ENCODE peak calls at places on chromosomes 5 and 9, in eight cellular contexts. One of them, this sample, is unnamed.

GRCh38 chr9:13034696-13035006 is 244.8 kb downstream of the MPDZ start:
- DNase-seq in activated CD4-positive, CD25-positive, alpha-beta regulatory T cell treated with anti-CD3 and anti-CD28 coated beads, Interleukin-2, amount 50 U/mL, for 72 hours: no peak
- DNase-seq in neural progenitor cell: no peak
- DNase-seq in foreskin fibroblast: no peak
- DNase-seq in stimulated activated CD8-positive, alpha-beta memory T cell treated with anti-CD3 and anti-CD28 coated beads, Interleukin-4, amount 100 ng/mL, for 24 hours: no peak
- DNase-seq in tibial nerve: no peak
- DNase-seq in NCI-H82: peak
- DNase-seq in GM23248: no peak
- DNase-seq in this sample: no peak

GRCh38 chr5:171419663-171420428 is 399 bp downstream of the FGF18 start:
- DNase-seq in activated CD4-positive, CD25-positive, alpha-beta regulatory T cell treated with anti-CD3 and anti-CD28 coated beads, Interleukin-2, amount 50 U/mL, for 72 hours: peak
- DNase-seq in neural progenitor cell: peak
- DNase-seq in foreskin fibroblast: peak
- DNase-seq in stimulated activated CD8-positive, alpha-beta memory T cell treated with anti-CD3 and anti-CD28 coated beads, Interleukin-4, amount 100 ng/mL, for 24 hours: peak
- DNase-seq in tibial nerve: no peak
- DNase-seq in NCI-H82: peak
- DNase-seq in GM23248: peak
- DNase-seq in this sample: peak

GRCh38 chr5:33235304-33235703 is 205.5 kb upstream of the TARS1 start:
- DNase-seq in activated CD4-positive, CD25-positive, alpha-beta regulatory T cell treated with anti-CD3 and anti-CD28 coated beads, Interleukin-2, amount 50 U/mL, for 72 hours: no peak
- DNase-seq in neural progenitor cell: no peak
- DNase-seq in foreskin fibroblast: no peak
- DNase-seq in stimulated activated CD8-positive, alpha-beta memory T cell treated with anti-CD3 and anti-CD28 coated beads, Interleukin-4, amount 100 ng/mL, for 24 hours: no peak
- DNase-seq in tibial nerve: no peak
- DNase-seq in NCI-H82: no peak
- DNase-seq in GM23248: no peak
- DNase-seq in this sample: no peak

GRCh38 chr9:70578720-70579119 is 164.3 kb upstream of the KLF9 start:
- DNase-seq in activated CD4-positive, CD25-positive, alpha-beta regulatory T cell treated with anti-CD3 and anti-CD28 coated beads, Interleukin-2, amount 50 U/mL, for 72 hours: no peak
- DNase-seq in neural progenitor cell: no peak
- DNase-seq in foreskin fibroblast: no peak
- DNase-seq in stimulated activated CD8-positive, alpha-beta memory T cell treated with anti-CD3 and anti-CD28 coated beads, Interleukin-4, amount 100 ng/mL, for 24 hours: no peak
- DNase-seq in tibial nerve: no peak
- DNase-seq in NCI-H82: no peak
- DNase-seq in GM23248: no peak
- DNase-seq in this sample: no peak

GRCh38 chr5:131795879-131796792 is 681 bp downstream of the FNIP1 start:
- DNase-seq in activated CD4-positive, CD25-positive, alpha-beta regulatory T cell treated with anti-CD3 and anti-CD28 coated beads, Interleukin-2, amount 50 U/mL, for 72 hours: peak
- DNase-seq in neural progenitor cell: peak
- DNase-seq in foreskin fibroblast: peak
- DNase-seq in stimulated activated CD8-positive, alpha-beta memory T cell treated with anti-CD3 and anti-CD28 coated beads, Interleukin-4, amount 100 ng/mL, for 24 hours: peak
- DNase-seq in tibial nerve: peak
- DNase-seq in NCI-H82: peak
- DNase-seq in GM23248: peak
- DNase-seq in this sample: peak

GRCh38 chr5:180375955-180376354 is 22.8 kb upstream of the GFPT2 start:
- DNase-seq in activated CD4-positive, CD25-positive, alpha-beta regulatory T cell treated with anti-CD3 and anti-CD28 coated beads, Interleukin-2, amount 50 U/mL, for 72 hours: no peak
- DNase-seq in neural progenitor cell: no peak
- DNase-seq in foreskin fibroblast: no peak
- DNase-seq in stimulated activated CD8-positive, alpha-beta memory T cell treated with anti-CD3 and anti-CD28 coated beads, Interleukin-4, amount 100 ng/mL, for 24 hours: no peak
- DNase-seq in tibial nerve: no peak
- DNase-seq in NCI-H82: no peak
- DNase-seq in GM23248: no peak
- DNase-seq in this sample: no peak

GRCh38 chr9:108786756-108787663 is 68.8 kb downstream of the ACTL7B start:
- DNase-seq in activated CD4-positive, CD25-positive, alpha-beta regulatory T cell treated with anti-CD3 and anti-CD28 coated beads, Interleukin-2, amount 50 U/mL, for 72 hours: no peak
- DNase-seq in neural progenitor cell: peak
- DNase-seq in foreskin fibroblast: no peak
- DNase-seq in stimulated activated CD8-positive, alpha-beta memory T cell treated with anti-CD3 and anti-CD28 coated beads, Interleukin-4, amount 100 ng/mL, for 24 hours: no peak
- DNase-seq in tibial nerve: no peak
- DNase-seq in NCI-H82: peak
- DNase-seq in GM23248: peak
- DNase-seq in this sample: peak

GRCh38 chr9:111876179-111876578 is 20.4 kb upstream of the UGCG start:
- DNase-seq in activated CD4-positive, CD25-positive, alpha-beta regulatory T cell treated with anti-CD3 and anti-CD28 coated beads, Interleukin-2, amount 50 U/mL, for 72 hours: no peak
- DNase-seq in neural progenitor cell: no peak
- DNase-seq in foreskin fibroblast: no peak
- DNase-seq in stimulated activated CD8-positive, alpha-beta memory T cell treated with anti-CD3 and anti-CD28 coated beads, Interleukin-4, amount 100 ng/mL, for 24 hours: no peak
- DNase-seq in tibial nerve: no peak
- DNase-seq in NCI-H82: no peak
- DNase-seq in GM23248: no peak
- DNase-seq in this sample: no peak

GRCh38 chr5:61850696-61851095 is 455.3 kb upstream of the KIF2A start:
- DNase-seq in activated CD4-positive, CD25-positive, alpha-beta regulatory T cell treated with anti-CD3 and anti-CD28 coated beads, Interleukin-2, amount 50 U/mL, for 72 hours: no peak
- DNase-seq in neural progenitor cell: no peak
- DNase-seq in foreskin fibroblast: no peak
- DNase-seq in stimulated activated CD8-positive, alpha-beta memory T cell treated with anti-CD3 and anti-CD28 coated beads, Interleukin-4, amount 100 ng/mL, for 24 hours: no peak
- DNase-seq in tibial nerve: no peak
- DNase-seq in NCI-H82: no peak
- DNase-seq in GM23248: no peak
- DNase-seq in this sample: no peak

GRCh38 chr5:179323026-179323571 is 22.2 kb downstream of the ADAMTS2 start:
- DNase-seq in activated CD4-positive, CD25-positive, alpha-beta regulatory T cell treated with anti-CD3 and anti-CD28 coated beads, Interleukin-2, amount 50 U/mL, for 72 hours: no peak
- DNase-seq in neural progenitor cell: no peak
- DNase-seq in foreskin fibroblast: no peak
- DNase-seq in stimulated activated CD8-positive, alpha-beta memory T cell treated with anti-CD3 and anti-CD28 coated beads, Interleukin-4, amount 100 ng/mL, for 24 hours: no peak
- DNase-seq in tibial nerve: peak
- DNase-seq in NCI-H82: no peak
- DNase-seq in GM23248: no peak
- DNase-seq in this sample: no peak

GRCh38 chr5:173188280-173188679 is 43.9 kb downstream of the BNIP1 start:
- DNase-seq in activated CD4-positive, CD25-positive, alpha-beta regulatory T cell treated with anti-CD3 and anti-CD28 coated beads, Interleukin-2, amount 50 U/mL, for 72 hours: no peak
- DNase-seq in neural progenitor cell: no peak
- DNase-seq in foreskin fibroblast: no peak
- DNase-seq in stimulated activated CD8-positive, alpha-beta memory T cell treated with anti-CD3 and anti-CD28 coated beads, Interleukin-4, amount 100 ng/mL, for 24 hours: no peak
- DNase-seq in tibial nerve: no peak
- DNase-seq in NCI-H82: no peak
- DNase-seq in GM23248: no peak
- DNase-seq in this sample: no peak

GRCh38 chr5:98742395-98743073 is 30.9 kb upstream of the RGMB start:
- DNase-seq in activated CD4-positive, CD25-positive, alpha-beta regulatory T cell treated with anti-CD3 and anti-CD28 coated beads, Interleukin-2, amount 50 U/mL, for 72 hours: no peak
- DNase-seq in neural progenitor cell: peak
- DNase-seq in foreskin fibroblast: no peak
- DNase-seq in stimulated activated CD8-positive, alpha-beta memory T cell treated with anti-CD3 and anti-CD28 coated beads, Interleukin-4, amount 100 ng/mL, for 24 hours: no peak
- DNase-seq in tibial nerve: no peak
- DNase-seq in NCI-H82: peak
- DNase-seq in GM23248: no peak
- DNase-seq in this sample: peak

GRCh38 chr5:79795764-79796398 is 106.2 kb downstream of the CMYA5 start:
- DNase-seq in activated CD4-positive, CD25-positive, alpha-beta regulatory T cell treated with anti-CD3 and anti-CD28 coated beads, Interleukin-2, amount 50 U/mL, for 72 hours: no peak
- DNase-seq in neural progenitor cell: no peak
- DNase-seq in foreskin fibroblast: no peak
- DNase-seq in stimulated activated CD8-positive, alpha-beta memory T cell treated with anti-CD3 and anti-CD28 coated beads, Interleukin-4, amount 100 ng/mL, for 24 hours: no peak
- DNase-seq in tibial nerve: no peak
- DNase-seq in NCI-H82: no peak
- DNase-seq in GM23248: peak
- DNase-seq in this sample: peak

GRCh38 chr9:135830496-135830895 is 76.8 kb downstream of the CAMSAP1 start:
- DNase-seq in activated CD4-positive, CD25-positive, alpha-beta regulatory T cell treated with anti-CD3 and anti-CD28 coated beads, Interleukin-2, amount 50 U/mL, for 72 hours: no peak
- DNase-seq in neural progenitor cell: no peak
- DNase-seq in foreskin fibroblast: peak
- DNase-seq in stimulated activated CD8-positive, alpha-beta memory T cell treated with anti-CD3 and anti-CD28 coated beads, Interleukin-4, amount 100 ng/mL, for 24 hours: no peak
- DNase-seq in tibial nerve: no peak
- DNase-seq in NCI-H82: no peak
- DNase-seq in GM23248: no peak
- DNase-seq in this sample: no peak

GRCh38 chr9:19497276-19497675 is 88.5 kb downstream of the ACER2 start:
- DNase-seq in activated CD4-positive, CD25-positive, alpha-beta regulatory T cell treated with anti-CD3 and anti-CD28 coated beads, Interleukin-2, amount 50 U/mL, for 72 hours: no peak
- DNase-seq in neural progenitor cell: no peak
- DNase-seq in foreskin fibroblast: no peak
- DNase-seq in stimulated activated CD8-positive, alpha-beta memory T cell treated with anti-CD3 and anti-CD28 coated beads, Interleukin-4, amount 100 ng/mL, for 24 hours: no peak
- DNase-seq in tibial nerve: no peak
- DNase-seq in NCI-H82: no peak
- DNase-seq in GM23248: no peak
- DNase-seq in this sample: no peak

GRCh38 chr5:502325-503079 is 21.7 kb downstream of the SLC9A3 start:
- DNase-seq in activated CD4-positive, CD25-positive, alpha-beta regulatory T cell treated with anti-CD3 and anti-CD28 coated beads, Interleukin-2, amount 50 U/mL, for 72 hours: no peak
- DNase-seq in neural progenitor cell: no peak
- DNase-seq in foreskin fibroblast: no peak
- DNase-seq in stimulated activated CD8-positive, alpha-beta memory T cell treated with anti-CD3 and anti-CD28 coated beads, Interleukin-4, amount 100 ng/mL, for 24 hours: no peak
- DNase-seq in tibial nerve: no peak
- DNase-seq in NCI-H82: peak
- DNase-seq in GM23248: peak
- DNase-seq in this sample: no peak

GRCh38 chr9:114281421-114282103 is 41.3 kb upstream of the ORM1 start:
- DNase-seq in activated CD4-positive, CD25-positive, alpha-beta regulatory T cell treated with anti-CD3 and anti-CD28 coated beads, Interleukin-2, amount 50 U/mL, for 72 hours: no peak
- DNase-seq in neural progenitor cell: no peak
- DNase-seq in foreskin fibroblast: peak
- DNase-seq in stimulated activated CD8-positive, alpha-beta memory T cell treated with anti-CD3 and anti-CD28 coated beads, Interleukin-4, amount 100 ng/mL, for 24 hours: no peak
- DNase-seq in tibial nerve: no peak
- DNase-seq in NCI-H82: peak
- DNase-seq in GM23248: peak
- DNase-seq in this sample: peak

GRCh38 chr5:88675758-88676636 is 207.0 kb downstream of the MEF2C start:
- DNase-seq in activated CD4-positive, CD25-positive, alpha-beta regulatory T cell treated with anti-CD3 and anti-CD28 coated beads, Interleukin-2, amount 50 U/mL, for 72 hours: no peak
- DNase-seq in neural progenitor cell: peak
- DNase-seq in foreskin fibroblast: peak
- DNase-seq in stimulated activated CD8-positive, alpha-beta memory T cell treated with anti-CD3 and anti-CD28 coated beads, Interleukin-4, amount 100 ng/mL, for 24 hours: no peak
- DNase-seq in tibial nerve: no peak
- DNase-seq in NCI-H82: peak
- DNase-seq in GM23248: peak
- DNase-seq in this sample: peak

GRCh38 chr5:9774472-9775079 is 144.4 kb upstream of the TAS2R1 start:
- DNase-seq in activated CD4-positive, CD25-positive, alpha-beta regulatory T cell treated with anti-CD3 and anti-CD28 coated beads, Interleukin-2, amount 50 U/mL, for 72 hours: no peak
- DNase-seq in neural progenitor cell: peak
- DNase-seq in foreskin fibroblast: peak
- DNase-seq in stimulated activated CD8-positive, alpha-beta memory T cell treated with anti-CD3 and anti-CD28 coated beads, Interleukin-4, amount 100 ng/mL, for 24 hours: no peak
- DNase-seq in tibial nerve: no peak
- DNase-seq in NCI-H82: peak
- DNase-seq in GM23248: peak
- DNase-seq in this sample: peak

GRCh38 chr5:172854451-172854871 is 20.4 kb downstream of the ERGIC1 start:
- DNase-seq in activated CD4-positive, CD25-positive, alpha-beta regulatory T cell treated with anti-CD3 and anti-CD28 coated beads, Interleukin-2, amount 50 U/mL, for 72 hours: no peak
- DNase-seq in neural progenitor cell: no peak
- DNase-seq in foreskin fibroblast: no peak
- DNase-seq in stimulated activated CD8-positive, alpha-beta memory T cell treated with anti-CD3 and anti-CD28 coated beads, Interleukin-4, amount 100 ng/mL, for 24 hours: no peak
- DNase-seq in tibial nerve: peak
- DNase-seq in NCI-H82: no peak
- DNase-seq in GM23248: peak
- DNase-seq in this sample: no peak

GRCh38 chr9:95924955-95925354 is 49.5 kb downstream of the ERCC6L2 start:
- DNase-seq in activated CD4-positive, CD25-positive, alpha-beta regulatory T cell treated with anti-CD3 and anti-CD28 coated beads, Interleukin-2, amount 50 U/mL, for 72 hours: no peak
- DNase-seq in neural progenitor cell: no peak
- DNase-seq in foreskin fibroblast: no peak
- DNase-seq in stimulated activated CD8-positive, alpha-beta memory T cell treated with anti-CD3 and anti-CD28 coated beads, Interleukin-4, amount 100 ng/mL, for 24 hours: no peak
- DNase-seq in tibial nerve: no peak
- DNase-seq in NCI-H82: no peak
- DNase-seq in GM23248: no peak
- DNase-seq in this sample: no peak

GRCh38 chr5:164422400-164422799 is 917.0 kb downstream of the MAT2B start:
- DNase-seq in activated CD4-positive, CD25-positive, alpha-beta regulatory T cell treated with anti-CD3 and anti-CD28 coated beads, Interleukin-2, amount 50 U/mL, for 72 hours: no peak
- DNase-seq in neural progenitor cell: peak
- DNase-seq in foreskin fibroblast: no peak
- DNase-seq in stimulated activated CD8-positive, alpha-beta memory T cell treated with anti-CD3 and anti-CD28 coated beads, Interleukin-4, amount 100 ng/mL, for 24 hours: no peak
- DNase-seq in tibial nerve: no peak
- DNase-seq in NCI-H82: no peak
- DNase-seq in GM23248: peak
- DNase-seq in this sample: peak

GRCh38 chr5:15734058-15734457 is 234.1 kb downstream of the FBXL7 start:
- DNase-seq in activated CD4-positive, CD25-positive, alpha-beta regulatory T cell treated with anti-CD3 and anti-CD28 coated beads, Interleukin-2, amount 50 U/mL, for 72 hours: no peak
- DNase-seq in neural progenitor cell: peak
- DNase-seq in foreskin fibroblast: no peak
- DNase-seq in stimulated activated CD8-positive, alpha-beta memory T cell treated with anti-CD3 and anti-CD28 coated beads, Interleukin-4, amount 100 ng/mL, for 24 hours: no peak
- DNase-seq in tibial nerve: no peak
- DNase-seq in NCI-H82: no peak
- DNase-seq in GM23248: no peak
- DNase-seq in this sample: no peak

GRCh38 chr9:106467113-106467846 is 395.7 kb upstream of the ZNF462 start:
- DNase-seq in activated CD4-positive, CD25-positive, alpha-beta regulatory T cell treated with anti-CD3 and anti-CD28 coated beads, Interleukin-2, amount 50 U/mL, for 72 hours: no peak
- DNase-seq in neural progenitor cell: peak
- DNase-seq in foreskin fibroblast: no peak
- DNase-seq in stimulated activated CD8-positive, alpha-beta memory T cell treated with anti-CD3 and anti-CD28 coated beads, Interleukin-4, amount 100 ng/mL, for 24 hours: no peak
- DNase-seq in tibial nerve: no peak
- DNase-seq in NCI-H82: no peak
- DNase-seq in GM23248: no peak
- DNase-seq in this sample: no peak

GRCh38 chr5:42500003-42500599 is 76.9 kb downstream of the GHR start:
- DNase-seq in activated CD4-positive, CD25-positive, alpha-beta regulatory T cell treated with anti-CD3 and anti-CD28 coated beads, Interleukin-2, amount 50 U/mL, for 72 hours: no peak
- DNase-seq in neural progenitor cell: no peak
- DNase-seq in foreskin fibroblast: no peak
- DNase-seq in stimulated activated CD8-positive, alpha-beta memory T cell treated with anti-CD3 and anti-CD28 coated beads, Interleukin-4, amount 100 ng/mL, for 24 hours: no peak
- DNase-seq in tibial nerve: no peak
- DNase-seq in NCI-H82: no peak
- DNase-seq in GM23248: no peak
- DNase-seq in this sample: no peak

GRCh38 chr5:103259705-103260355 is 1.3 kb downstream of the MACIR start:
- DNase-seq in activated CD4-positive, CD25-positive, alpha-beta regulatory T cell treated with anti-CD3 and anti-CD28 coated beads, Interleukin-2, amount 50 U/mL, for 72 hours: no peak
- DNase-seq in neural progenitor cell: peak
- DNase-seq in foreskin fibroblast: peak
- DNase-seq in stimulated activated CD8-positive, alpha-beta memory T cell treated with anti-CD3 and anti-CD28 coated beads, Interleukin-4, amount 100 ng/mL, for 24 hours: no peak
- DNase-seq in tibial nerve: no peak
- DNase-seq in NCI-H82: peak
- DNase-seq in GM23248: peak
- DNase-seq in this sample: peak

GRCh38 chr5:103674321-103674720 is 111.7 kb upstream of the NUDT12 start:
- DNase-seq in activated CD4-positive, CD25-positive, alpha-beta regulatory T cell treated with anti-CD3 and anti-CD28 coated beads, Interleukin-2, amount 50 U/mL, for 72 hours: no peak
- DNase-seq in neural progenitor cell: no peak
- DNase-seq in foreskin fibroblast: no peak
- DNase-seq in stimulated activated CD8-positive, alpha-beta memory T cell treated with anti-CD3 and anti-CD28 coated beads, Interleukin-4, amount 100 ng/mL, for 24 hours: no peak
- DNase-seq in tibial nerve: no peak
- DNase-seq in NCI-H82: no peak
- DNase-seq in GM23248: no peak
- DNase-seq in this sample: no peak

GRCh38 chr9:105333811-105334210 is 89.4 kb downstream of the SLC44A1 start:
- DNase-seq in activated CD4-positive, CD25-positive, alpha-beta regulatory T cell treated with anti-CD3 and anti-CD28 coated beads, Interleukin-2, amount 50 U/mL, for 72 hours: no peak
- DNase-seq in neural progenitor cell: no peak
- DNase-seq in foreskin fibroblast: peak
- DNase-seq in stimulated activated CD8-positive, alpha-beta memory T cell treated with anti-CD3 and anti-CD28 coated beads, Interleukin-4, amount 100 ng/mL, for 24 hours: no peak
- DNase-seq in tibial nerve: no peak
- DNase-seq in NCI-H82: no peak
- DNase-seq in GM23248: peak
- DNase-seq in this sample: no peak

GRCh38 chr9:36597412-36598178 is 24.9 kb downstream of the MELK start:
- DNase-seq in activated CD4-positive, CD25-positive, alpha-beta regulatory T cell treated with anti-CD3 and anti-CD28 coated beads, Interleukin-2, amount 50 U/mL, for 72 hours: no peak
- DNase-seq in neural progenitor cell: peak
- DNase-seq in foreskin fibroblast: peak
- DNase-seq in stimulated activated CD8-positive, alpha-beta memory T cell treated with anti-CD3 and anti-CD28 coated beads, Interleukin-4, amount 100 ng/mL, for 24 hours: no peak
- DNase-seq in tibial nerve: no peak
- DNase-seq in NCI-H82: peak
- DNase-seq in GM23248: peak
- DNase-seq in this sample: peak

GRCh38 chr5:6190838-6191237 is 187.5 kb downstream of the MED10 start:
- DNase-seq in activated CD4-positive, CD25-positive, alpha-beta regulatory T cell treated with anti-CD3 and anti-CD28 coated beads, Interleukin-2, amount 50 U/mL, for 72 hours: no peak
- DNase-seq in neural progenitor cell: no peak
- DNase-seq in foreskin fibroblast: no peak
- DNase-seq in stimulated activated CD8-positive, alpha-beta memory T cell treated with anti-CD3 and anti-CD28 coated beads, Interleukin-4, amount 100 ng/mL, for 24 hours: no peak
- DNase-seq in tibial nerve: no peak
- DNase-seq in NCI-H82: no peak
- DNase-seq in GM23248: no peak
- DNase-seq in this sample: no peak

GRCh38 chr9:121888438-121888775 is 204.7 kb downstream of the TTLL11 start:
- DNase-seq in activated CD4-positive, CD25-positive, alpha-beta regulatory T cell treated with anti-CD3 and anti-CD28 coated beads, Interleukin-2, amount 50 U/mL, for 72 hours: no peak
- DNase-seq in neural progenitor cell: no peak
- DNase-seq in foreskin fibroblast: peak
- DNase-seq in stimulated activated CD8-positive, alpha-beta memory T cell treated with anti-CD3 and anti-CD28 coated beads, Interleukin-4, amount 100 ng/mL, for 24 hours: no peak
- DNase-seq in tibial nerve: no peak
- DNase-seq in NCI-H82: no peak
- DNase-seq in GM23248: peak
- DNase-seq in this sample: peak

GRCh38 chr9:128558431-128559310 is 6.3 kb downstream of the SPTAN1 start:
- DNase-seq in activated CD4-positive, CD25-positive, alpha-beta regulatory T cell treated with anti-CD3 and anti-CD28 coated beads, Interleukin-2, amount 50 U/mL, for 72 hours: no peak
- DNase-seq in neural progenitor cell: peak
- DNase-seq in foreskin fibroblast: peak
- DNase-seq in stimulated activated CD8-positive, alpha-beta memory T cell treated with anti-CD3 and anti-CD28 coated beads, Interleukin-4, amount 100 ng/mL, for 24 hours: peak
- DNase-seq in tibial nerve: peak
- DNase-seq in NCI-H82: peak
- DNase-seq in GM23248: peak
- DNase-seq in this sample: peak

GRCh38 chr9:75239176-75239575 is 150.9 kb downstream of the OSTF1 start:
- DNase-seq in activated CD4-positive, CD25-positive, alpha-beta regulatory T cell treated with anti-CD3 and anti-CD28 coated beads, Interleukin-2, amount 50 U/mL, for 72 hours: no peak
- DNase-seq in neural progenitor cell: no peak
- DNase-seq in foreskin fibroblast: peak
- DNase-seq in stimulated activated CD8-positive, alpha-beta memory T cell treated with anti-CD3 and anti-CD28 coated beads, Interleukin-4, amount 100 ng/mL, for 24 hours: no peak
- DNase-seq in tibial nerve: no peak
- DNase-seq in NCI-H82: peak
- DNase-seq in GM23248: peak
- DNase-seq in this sample: peak

GRCh38 chr9:93133641-93134017 is 422 bp downstream of the NINJ1 start:
- DNase-seq in activated CD4-positive, CD25-positive, alpha-beta regulatory T cell treated with anti-CD3 and anti-CD28 coated beads, Interleukin-2, amount 50 U/mL, for 72 hours: peak
- DNase-seq in neural progenitor cell: peak
- DNase-seq in foreskin fibroblast: peak
- DNase-seq in stimulated activated CD8-positive, alpha-beta memory T cell treated with anti-CD3 and anti-CD28 coated beads, Interleukin-4, amount 100 ng/mL, for 24 hours: no peak
- DNase-seq in tibial nerve: peak
- DNase-seq in NCI-H82: peak
- DNase-seq in GM23248: peak
- DNase-seq in this sample: peak